ENCODE peak calls at places on chromosome 1, in seven cellular contexts. F is Ammon's horn; X is activated naive CD4-positive, alpha-beta T cell treated with anti-CD3 and anti-CD28 coated beads, Interleukin-2, amount 50 U/mL, for 72 hours; M is AG09319; S is prostate gland; L is AG08396; U is central memory CD8-positive, alpha-beta T cell. N is an unnamed sample.

GRCh38 chr1:23718482-23718881 is 24.8 kb upstream of the ELOA start:
- DNase-seq in M (no peak), L (peak), X (no peak), S (no peak), F (no peak), U (no peak), N (no peak)

GRCh38 chr1:183869671-183870070 is 64.8 kb downstream of the RGL1 start:
- DNase-seq in U (no peak), F (no peak), S (no peak), M (no peak), X (no peak), L (no peak), N (no peak)

GRCh38 chr1:68046885-68047658 is 3.4 kb downstream of the DIRAS3 start:
- DNase-seq in M (no peak), X (no peak), L (no peak), F (no peak), S (no peak), U (no peak), N (no peak)

GRCh38 chr1:105027838-105028471 is 1278.3 kb downstream of the AMY1C start:
- DNase-seq in U (no peak), X (no peak), M (no peak), L (no peak), S (no peak), F (no peak), N (no peak)

GRCh38 chr1:111275079-111275478 is 15.6 kb upstream of the CHIA start:
- DNase-seq in M (peak), F (peak), U (no peak), X (peak), S (no peak), L (peak), N (no peak)

GRCh38 chr1:9891207-9891606 is 18.9 kb downstream of the CTNNBIP1 start:
- DNase-seq in X (no peak), F (no peak), U (no peak), L (no peak), S (no peak), M (no peak), N (no peak)

GRCh38 chr1:78019031-78019430 is 14.3 kb downstream of the DNAJB4 start:
- DNase-seq in S (no peak), U (no peak), X (no peak), L (no peak), M (no peak), F (no peak), N (no peak)

GRCh38 chr1:44408181-44409018 is 3.3 kb downstream of the RNF220 start:
- DNase-seq in X (peak), L (no peak), M (no peak), U (no peak), S (no peak), F (peak), N (no peak)

GRCh38 chr1:53686371-53687267 is 52.3 kb downstream of the GLIS1 start:
- DNase-seq in M (no peak), F (no peak), L (peak), S (no peak), U (no peak), X (no peak), N (no peak)

GRCh38 chr1:89760496-89760895 is 60.3 kb upstream of the LRRC8D start:
- DNase-seq in M (no peak), L (no peak), X (no peak), S (no peak), F (peak), U (no peak), N (no peak)

GRCh38 chr1:110152133-110152785 is 2.0 kb downstream of the SLC6A17 start:
- DNase-seq in X (no peak), U (no peak), L (peak), S (no peak), M (no peak), F (peak), N (no peak)

GRCh38 chr1:236532850-236533249 is 9.1 kb downstream of the LGALS8 start:
- DNase-seq in U (no peak), L (no peak), X (no peak), S (no peak), F (no peak), M (no peak), N (no peak)

GRCh38 chr1:99018313-99018712 is 13.7 kb upstream of the PLPPR5 start:
- DNase-seq in X (no peak), L (no peak), S (no peak), F (no peak), U (no peak), M (no peak), N (no peak)

GRCh38 chr1:204130178-204130577 is 21.7 kb downstream of the ETNK2 start:
- DNase-seq in U (no peak), S (no peak), L (no peak), M (no peak), F (no peak), X (no peak), N (no peak)

GRCh38 chr1:30847358-30847972 is 61.1 kb downstream of the SDC3 start:
- DNase-seq in X (no peak), F (peak), M (no peak), U (no peak), S (no peak), L (peak), N (peak)

GRCh38 chr1:153430561-153430960 is 14.2 kb downstream of the S100A7A start:
- DNase-seq in U (no peak), S (no peak), F (no peak), X (no peak), M (no peak), L (no peak), N (no peak)

GRCh38 chr1:181335631-181336030 is 147.7 kb upstream of the CACNA1E start:
- DNase-seq in U (no peak), M (no peak), F (no peak), L (no peak), S (no peak), X (no peak), N (no peak)

GRCh38 chr1:53585116-53585515 is 125.9 kb downstream of the DMRTB1 start:
- DNase-seq in U (no peak), F (no peak), X (no peak), M (no peak), L (no peak), S (no peak), N (no peak)

GRCh38 chr1:229318056-229318455 is 24.8 kb downstream of the CCSAP start:
- DNase-seq in F (no peak), L (peak), U (no peak), M (no peak), S (no peak), X (no peak), N (no peak)

GRCh38 chr1:36207339-36207738 is 16.9 kb upstream of the THRAP3 start:
- DNase-seq in M (peak), U (no peak), L (peak), X (no peak), F (peak), S (peak), N (no peak)

GRCh38 chr1:156608981-156609380 is 7.7 kb upstream of the GPATCH4 start:
- DNase-seq in S (no peak), U (no peak), X (peak), M (no peak), L (no peak), F (no peak), N (no peak)

GRCh38 chr1:114008352-114009041 is 29.2 kb downstream of the OLFML3 start:
- DNase-seq in L (no peak), F (no peak), X (no peak), U (no peak), M (no peak), S (no peak), N (no peak)

GRCh38 chr1:101317590-101317989 is 80.8 kb downstream of the S1PR1 start:
- DNase-seq in M (no peak), S (no peak), U (no peak), X (no peak), L (no peak), F (no peak), N (no peak)

GRCh38 chr1:173015629-173016028 is 35.1 kb downstream of the TNFSF18 start:
- DNase-seq in L (no peak), U (no peak), S (no peak), X (no peak), F (no peak), M (no peak), N (no peak)

GRCh38 chr1:228073870-228074545 is 8.5 kb upstream of the ARF1 start:
- DNase-seq in X (no peak), S (no peak), M (no peak), L (no peak), U (no peak), F (no peak), N (no peak)

GRCh38 chr1:154908937-154909336 is 27.6 kb downstream of the PMVK start:
- DNase-seq in M (no peak), L (no peak), U (no peak), X (no peak), S (no peak), F (no peak), N (no peak)

GRCh38 chr1:40379785-40380452 is 6.4 kb downstream of the SMAP2 start:
- DNase-seq in U (no peak), F (no peak), X (no peak), L (no peak), M (no peak), S (no peak), N (no peak)

GRCh38 chr1:100575406-100575805 is 37.5 kb downstream of the GPR88 start:
- DNase-seq in S (no peak), X (no peak), M (no peak), F (no peak), L (no peak), U (no peak), N (no peak)

GRCh38 chr1:57833296-57833695 is 409.4 kb upstream of the DAB1 start:
- DNase-seq in S (no peak), F (no peak), X (no peak), U (no peak), L (no peak), M (no peak), N (no peak)

GRCh38 chr1:223887724-223888428 is 42.1 kb upstream of the TP53BP2 start:
- DNase-seq in U (no peak), X (no peak), F (no peak), S (no peak), M (peak), L (peak), N (peak)

GRCh38 chr1:60916926-60917325 is 165.4 kb upstream of the NFIA start:
- DNase-seq in M (no peak), S (no peak), F (no peak), U (no peak), L (no peak), X (no peak), N (no peak)

GRCh38 chr1:71634159-71634558 is 553.3 kb upstream of the ZRANB2 start:
- DNase-seq in F (no peak), S (no peak), U (no peak), M (no peak), X (no peak), L (no peak), N (no peak)

GRCh38 chr1:98940069-98940468 is 64.6 kb downstream of the PLPPR5 start:
- DNase-seq in M (no peak), S (no peak), U (no peak), F (no peak), L (no peak), X (no peak), N (no peak)

GRCh38 chr1:59266180-59266926 is 30.5 kb upstream of the FGGY start:
- DNase-seq in X (no peak), S (no peak), M (no peak), L (no peak), U (no peak), F (peak), N (no peak)

GRCh38 chr1:84972377-84972987 is 24.4 kb downstream of the MCOLN2 start:
- DNase-seq in M (no peak), X (no peak), U (no peak), S (no peak), L (no peak), F (no peak), N (no peak)

GRCh38 chr1:8249838-8250237 is 68.1 kb upstream of the SLC45A1 start:
- DNase-seq in M (no peak), X (no peak), F (no peak), L (no peak), U (no peak), S (no peak), N (no peak)

N was measured in pulmonary artery endothelial cell.